ENCODE peak calls at places on chromosomes 3 and 15, in four cellular contexts. One of them, this sample, is unnamed.
A peak's percentile ranks its signal among the peaks of the same experiment; 100 is the strongest.

GRCh38 chr15:48865387-48866079 is 12.4 kb upstream of the EID1 start:
- DNase-seq in testis: no peak
- DNase-seq in Jurkat, Clone E6-1: no peak
- DNase-seq in right lobe of liver: no peak
- DNase-seq in this sample: peak; percentile 85

GRCh38 chr3:130227540-130227939 is 117.9 kb upstream of the COL6A5 start:
- DNase-seq in testis: no peak
- DNase-seq in Jurkat, Clone E6-1: no peak
- DNase-seq in right lobe of liver: no peak
- DNase-seq in this sample: no peak

GRCh38 chr3:31077021-31077601 is 182.7 kb upstream of the GADL1 start:
- DNase-seq in testis: no peak
- DNase-seq in Jurkat, Clone E6-1: no peak
- DNase-seq in right lobe of liver: no peak
- DNase-seq in this sample: peak; percentile 93

GRCh38 chr15:60795471-60795870 is 316.5 kb upstream of the ICE2 start:
- DNase-seq in testis: no peak
- DNase-seq in Jurkat, Clone E6-1: peak; percentile 5
- DNase-seq in right lobe of liver: no peak
- DNase-seq in this sample: no peak

GRCh38 chr3:67790043-67790442 is 135.6 kb upstream of the SUCLG2 start:
- DNase-seq in testis: peak; percentile 71
- DNase-seq in Jurkat, Clone E6-1: peak; percentile 58
- DNase-seq in right lobe of liver: peak; percentile 25
- DNase-seq in this sample: peak; percentile 52

GRCh38 chr3:179071161-179071568 is 444 bp downstream of the ZMAT3 start:
- DNase-seq in testis: peak; percentile 60
- DNase-seq in Jurkat, Clone E6-1: peak; percentile 40
- DNase-seq in right lobe of liver: no peak
- DNase-seq in this sample: peak; percentile 42

GRCh38 chr15:90892498-90893174 is 8.3 kb downstream of the FES start:
- DNase-seq in testis: no peak
- DNase-seq in Jurkat, Clone E6-1: no peak
- DNase-seq in right lobe of liver: peak; percentile 16
- DNase-seq in this sample: no peak

GRCh38 chr3:110243081-110243480 is 828.5 kb upstream of the NECTIN3 start:
- DNase-seq in testis: no peak
- DNase-seq in Jurkat, Clone E6-1: no peak
- DNase-seq in right lobe of liver: no peak
- DNase-seq in this sample: peak; percentile 46

GRCh38 chr3:170997966-170998913 is 28.3 kb downstream of the SLC2A2 start:
- DNase-seq in testis: no peak
- DNase-seq in Jurkat, Clone E6-1: no peak
- DNase-seq in right lobe of liver: peak; percentile 34
- DNase-seq in this sample: peak; percentile 53

GRCh38 chr3:187922704-187923393 is 177.6 kb upstream of the BCL6 start:
- DNase-seq in testis: no peak
- DNase-seq in Jurkat, Clone E6-1: no peak
- DNase-seq in right lobe of liver: no peak
- DNase-seq in this sample: peak; percentile 37

GRCh38 chr3:64444619-64445317 is 219.5 kb upstream of the PRICKLE2 start:
- DNase-seq in testis: no peak
- DNase-seq in Jurkat, Clone E6-1: no peak
- DNase-seq in right lobe of liver: no peak
- DNase-seq in this sample: no peak
- H3K4me3 ChIP-seq in testis: peak overlapping the region; percentile 43
- H3K4me3 ChIP-seq in Jurkat, Clone E6-1: no peak overlapping the region
- H3K4me3 ChIP-seq in right lobe of liver: peak overlapping the region; percentile 41
- H3K4me3 ChIP-seq in this sample: peak overlapping the region; percentile 53

GRCh38 chr15:51970981-51971352 is 611 bp downstream of the LEO1 start:
- DNase-seq in testis: no peak
- DNase-seq in Jurkat, Clone E6-1: no peak
- DNase-seq in right lobe of liver: no peak
- DNase-seq in this sample: no peak

GRCh38 chr15:51970132-51970817 is 1.3 kb downstream of the LEO1 start:
- DNase-seq in testis: no peak
- DNase-seq in Jurkat, Clone E6-1: no peak
- DNase-seq in right lobe of liver: no peak
- DNase-seq in this sample: no peak

GRCh38 chr15:51971353-51972133 is at the start of gene LEO1:
- DNase-seq in testis: peak; percentile 97
- DNase-seq in Jurkat, Clone E6-1: peak; percentile 98
- DNase-seq in right lobe of liver: peak; percentile 88
- DNase-seq in this sample: peak; percentile 97

GRCh38 chr15:51967583-51967982 is 4.0 kb downstream of the LEO1 start:
- DNase-seq in testis: no peak
- DNase-seq in Jurkat, Clone E6-1: no peak
- DNase-seq in right lobe of liver: no peak
- DNase-seq in this sample: no peak

GRCh38 chr15:51969728-51970127 is 1.9 kb downstream of the LEO1 start:
- DNase-seq in testis: no peak
- DNase-seq in Jurkat, Clone E6-1: no peak
- DNase-seq in right lobe of liver: no peak
- DNase-seq in this sample: no peak
- H3K4me3 ChIP-seq in testis: no peak overlapping the region
- H3K4me3 ChIP-seq in Jurkat, Clone E6-1: no peak overlapping the region
- H3K4me3 ChIP-seq in right lobe of liver: peak overlapping the region; percentile 4
- H3K4me3 ChIP-seq in this sample: no peak overlapping the region

DNA sequence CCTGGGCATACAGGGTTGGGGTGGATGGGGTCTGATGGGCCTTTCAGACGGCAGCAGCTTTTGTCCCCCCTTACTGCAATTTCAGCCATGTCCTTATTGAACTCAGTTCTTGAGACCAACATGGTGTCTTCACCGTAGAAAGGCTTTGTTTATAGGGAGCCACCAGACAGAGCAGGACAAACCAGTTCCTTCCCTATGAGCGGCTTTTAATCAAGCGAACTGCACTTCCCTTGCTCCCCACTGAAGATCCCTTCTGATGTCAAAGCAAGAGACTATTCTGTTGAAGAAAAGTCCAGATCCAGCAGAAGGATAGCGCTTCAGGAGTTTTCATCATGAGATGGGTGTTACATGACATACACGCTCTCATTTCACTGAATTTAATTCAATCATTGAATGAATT is 100.4 kb downstream of the CD47 start:
- DNase-seq in testis: no peak
- DNase-seq in Jurkat, Clone E6-1: no peak
- DNase-seq in right lobe of liver: no peak
- DNase-seq in this sample: no peak
- H3K4me3 ChIP-seq in testis: no peak overlapping the region
- H3K4me3 ChIP-seq in Jurkat, Clone E6-1: no peak overlapping the region
- H3K4me3 ChIP-seq in right lobe of liver: no peak overlapping the region
- H3K4me3 ChIP-seq in this sample: no peak overlapping the region

GRCh38 chr3:96012941-96013340 is 801.5 kb upstream of the EPHA6 start:
- DNase-seq in testis: no peak
- DNase-seq in Jurkat, Clone E6-1: no peak
- DNase-seq in right lobe of liver: no peak
- DNase-seq in this sample: no peak

GRCh38 chr3:96022676-96023075 is 791.7 kb upstream of the EPHA6 start:
- DNase-seq in testis: no peak
- DNase-seq in Jurkat, Clone E6-1: no peak
- DNase-seq in right lobe of liver: no peak
- DNase-seq in this sample: no peak

DNA sequence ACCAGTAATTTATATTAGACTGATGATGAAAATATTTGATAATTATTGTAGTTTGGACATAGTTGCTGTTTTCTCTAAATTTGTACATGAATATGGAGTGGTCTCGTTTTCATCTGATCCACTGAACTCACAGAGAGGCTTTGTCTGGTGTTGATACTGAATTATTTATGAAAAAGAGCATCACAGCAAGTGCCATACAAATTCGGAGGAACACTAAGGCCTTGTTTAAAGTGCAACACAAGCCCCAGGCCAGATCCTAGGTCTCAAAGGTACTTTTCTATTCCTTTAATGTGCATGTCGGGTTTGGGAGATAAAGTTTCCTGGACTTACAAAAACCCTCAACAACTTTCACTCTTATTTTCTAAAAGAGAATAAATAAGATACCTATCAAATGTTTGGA is 796.8 kb upstream of the EPHA6 start:
- DNase-seq in testis: no peak
- DNase-seq in Jurkat, Clone E6-1: no peak
- DNase-seq in right lobe of liver: no peak
- DNase-seq in this sample: no peak
- H3K4me3 ChIP-seq in testis: no peak overlapping the region
- H3K4me3 ChIP-seq in Jurkat, Clone E6-1: no peak overlapping the region
- H3K4me3 ChIP-seq in right lobe of liver: no peak overlapping the region
- H3K4me3 ChIP-seq in this sample: no peak overlapping the region

DNA sequence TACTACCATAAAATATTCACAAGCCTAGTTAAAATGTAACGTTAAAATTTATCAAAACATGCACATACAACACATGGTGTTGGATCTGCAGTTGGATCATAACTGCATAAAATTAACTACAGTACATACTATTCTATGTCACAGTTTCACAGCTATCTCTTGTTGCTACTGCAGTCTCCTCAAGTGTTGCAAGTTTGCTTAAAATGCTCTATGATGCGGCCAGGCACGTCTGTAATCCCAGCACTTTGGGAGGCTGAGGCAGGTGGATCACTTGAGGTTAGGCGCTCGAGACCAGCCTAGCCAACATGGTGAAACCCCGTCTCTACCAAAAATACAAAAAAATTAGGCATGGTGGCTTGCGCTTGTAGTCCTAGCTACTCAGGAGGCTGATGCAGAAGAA is 10.3 kb downstream of the PPP1R2 start:
- DNase-seq in testis: no peak
- DNase-seq in Jurkat, Clone E6-1: no peak
- DNase-seq in right lobe of liver: no peak
- DNase-seq in this sample: no peak
- H3K4me3 ChIP-seq in testis: no peak overlapping the region
- H3K4me3 ChIP-seq in Jurkat, Clone E6-1: no peak overlapping the region
- H3K4me3 ChIP-seq in right lobe of liver: no peak overlapping the region
- H3K4me3 ChIP-seq in this sample: no peak overlapping the region

GRCh38 chr3:42772670-42773408 is at the start of gene CCDC13:
- DNase-seq in testis: peak; percentile 97
- DNase-seq in Jurkat, Clone E6-1: peak; percentile 77
- DNase-seq in right lobe of liver: peak; percentile 96
- DNase-seq in this sample: peak; percentile 91
- H3K4me3 ChIP-seq in testis: peak within 1 kb of the TSS; percentile 59
- H3K4me3 ChIP-seq in Jurkat, Clone E6-1: peak within 1 kb of the TSS; percentile 62
- H3K4me3 ChIP-seq in right lobe of liver: peak within 1 kb of the TSS; percentile 51
- H3K4me3 ChIP-seq in this sample: peak within 1 kb of the TSS; percentile 54

GRCh38 chr15:29570121-29570930 is 251.9 kb downstream of the TJP1 start:
- DNase-seq in testis: no peak
- DNase-seq in Jurkat, Clone E6-1: no peak
- DNase-seq in right lobe of liver: peak; percentile 23
- DNase-seq in this sample: no peak
- H3K4me3 ChIP-seq in testis: peak overlapping the region; percentile 57
- H3K4me3 ChIP-seq in Jurkat, Clone E6-1: no peak overlapping the region
- H3K4me3 ChIP-seq in right lobe of liver: peak overlapping the region; percentile 39
- H3K4me3 ChIP-seq in this sample: peak overlapping the region; percentile 23

GRCh38 chr3:189896533-189896932 is 224.2 kb downstream of the P3H2 start:
- DNase-seq in testis: no peak
- DNase-seq in Jurkat, Clone E6-1: no peak
- DNase-seq in right lobe of liver: no peak
- DNase-seq in this sample: no peak
- H3K4me3 ChIP-seq in testis: no peak overlapping the region
- H3K4me3 ChIP-seq in Jurkat, Clone E6-1: no peak overlapping the region
- H3K4me3 ChIP-seq in right lobe of liver: no peak overlapping the region
- H3K4me3 ChIP-seq in this sample: no peak overlapping the region

DNA sequence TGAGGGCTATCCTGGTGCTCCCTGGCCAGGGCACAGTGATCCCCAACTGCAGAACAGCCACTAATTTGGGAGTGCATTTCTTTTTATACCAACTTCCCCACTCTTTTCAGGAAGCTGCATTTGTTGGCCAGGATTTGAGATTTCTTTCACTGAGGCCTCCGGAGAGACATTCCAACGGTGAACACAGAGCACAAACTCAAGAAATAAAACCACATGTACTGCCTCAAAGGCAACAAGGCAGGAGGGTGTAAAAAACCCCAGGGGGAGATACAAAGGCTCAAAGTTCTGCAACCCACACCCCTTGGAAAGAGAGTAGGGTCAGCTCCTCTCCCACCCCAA is 65.3 kb downstream of the CPN2 start:
- DNase-seq in testis: peak; percentile 15
- DNase-seq in Jurkat, Clone E6-1: no peak
- DNase-seq in right lobe of liver: no peak
- DNase-seq in this sample: peak; percentile 39
- H3K4me3 ChIP-seq in testis: no peak overlapping the region
- H3K4me3 ChIP-seq in Jurkat, Clone E6-1: no peak overlapping the region
- H3K4me3 ChIP-seq in right lobe of liver: no peak overlapping the region
- H3K4me3 ChIP-seq in this sample: no peak overlapping the region

This sample was measured in astrocyte of the spinal cord.